ENCODE peak calls at places on chromosomes 6 and 20, in five cellular contexts. Q is Panc1, U is C1 segment of cervical spinal cord, Y is astrocyte of the spinal cord, J is OCI-LY7. L is an unnamed sample.

GRCh38 chr20:10621159-10621558 is 52.6 kb downstream of the JAG1 start:
- DNase-seq in Q (no peak), U (no peak), Y (no peak), J (no peak), L (no peak)

GRCh38 chr20:34098570-34098969 is 13.5 kb downstream of the EIF2S2 start:
- DNase-seq in Q (no peak), U (no peak), Y (no peak), J (no peak), L (no peak)

GRCh38 chr6:16136536-16137450 is 7.9 kb downstream of the MYLIP start:
- DNase-seq in Q (no peak), U (no peak), Y (peak), J (no peak), L (peak)

GRCh38 chr20:43515628-43516027 is 8.1 kb downstream of the L3MBTL1 start:
- DNase-seq in Q (no peak), U (no peak), Y (no peak), J (peak), L (no peak)

GRCh38 chr20:33662172-33662571 is at the start of gene C20orf144:
- DNase-seq in Q (no peak), U (no peak), Y (no peak), J (no peak), L (no peak)

GRCh38 chr6:151025076-151025475 is 159.6 kb downstream of the MTHFD1L start:
- DNase-seq in Q (no peak), U (no peak), Y (no peak), J (no peak), L (no peak)

GRCh38 chr6:121858976-121859375 is 423.5 kb downstream of the GJA1 start:
- DNase-seq in Q (no peak), U (no peak), Y (no peak), J (no peak), L (no peak)

GRCh38 chr6:155247618-155248017 is 16.2 kb upstream of the CLDN20 start:
- DNase-seq in Q (no peak), U (no peak), Y (no peak), J (no peak), L (peak)

GRCh38 chr6:38034269-38034914 is 214.9 kb downstream of the ZFAND3 start:
- DNase-seq in Q (no peak), U (no peak), Y (peak), J (peak), L (no peak)

GRCh38 chr6:148323344-148323743 is 19.3 kb upstream of the SASH1 start:
- DNase-seq in Q (no peak), U (no peak), Y (no peak), J (no peak), L (no peak)

GRCh38 chr6:97401533-97401932 is 118.5 kb upstream of the MMS22L start:
- DNase-seq in Q (no peak), U (no peak), Y (peak), J (no peak), L (no peak)

GRCh38 chr6:150739711-150740349 is 125.7 kb upstream of the MTHFD1L start:
- DNase-seq in Q (no peak), U (no peak), Y (no peak), J (no peak), L (no peak)

GRCh38 chr6:150254671-150255228 is 111.9 kb downstream of the PPP1R14C start:
- DNase-seq in Q (no peak), U (no peak), Y (no peak), J (no peak), L (no peak)

GRCh38 chr6:111741177-111741952 is 131.9 kb downstream of the FYN start:
- DNase-seq in Q (no peak), U (no peak), Y (no peak), J (no peak), L (no peak)

GRCh38 chr6:47144306-47144705 is 102.2 kb upstream of the ADGRF1 start:
- DNase-seq in Q (no peak), U (no peak), Y (no peak), J (no peak), L (no peak)

GRCh38 chr20:50186151-50186885 is 4.3 kb upstream of the CEBPB start:
- DNase-seq in Q (peak), U (peak), Y (peak), J (peak), L (peak)

GRCh38 chr6:158376650-158377081 is 64.4 kb downstream of the TULP4 start:
- DNase-seq in Q (no peak), U (no peak), Y (peak), J (no peak), L (no peak)

GRCh38 chr6:79946242-79946641 is 1.1 kb downstream of the ELOVL4 start:
- DNase-seq in Q (no peak), U (no peak), Y (peak), J (peak), L (peak)

GRCh38 chr20:4384961-4385360 is 336.7 kb upstream of the PRND start:
- DNase-seq in Q (no peak), U (no peak), Y (no peak), J (no peak), L (no peak)

GRCh38 chr6:133547136-133547535 is 306.0 kb downstream of the EYA4 start:
- DNase-seq in Q (no peak), U (no peak), Y (no peak), J (no peak), L (no peak)

GRCh38 chr20:47303736-47304135 is 52.8 kb downstream of the ZMYND8 start:
- DNase-seq in Q (no peak), U (no peak), Y (no peak), J (no peak), L (no peak)

GRCh38 chr20:3485913-3486312 is 15.1 kb downstream of the ATRN start:
- DNase-seq in Q (no peak), U (no peak), Y (no peak), J (no peak), L (no peak)